ENCODE peak calls at places on chromosomes 11 and 22, in nine cellular contexts. D, Z, E, M, Q, C, F, K and N are unnamed samples.

GRCh38 chr11:569273-569885 is 6.9 kb upstream of the PHRF1 start:
- DNase-seq in Q (no peak), Z (no peak), E (peak), F (no peak), D (no peak), M (no peak), K (no peak), C (no peak), N (no peak)

GRCh38 chr11:43894546-43894945 is 13.9 kb downstream of the ALKBH3 start:
- DNase-seq in C (no peak), F (no peak), K (no peak), M (no peak), Z (no peak), E (no peak), Q (no peak), D (peak), N (no peak)

GRCh38 chr11:73453562-73453961 is 77.4 kb downstream of the RELT start:
- DNase-seq in Z (no peak), M (no peak), Q (no peak), F (no peak), K (no peak), D (no peak), E (no peak), C (no peak), N (no peak)

GRCh38 chr11:133347988-133348387 is 184.3 kb downstream of the OPCML start:
- DNase-seq in K (no peak), M (no peak), C (no peak), E (no peak), F (no peak), D (no peak), Q (no peak), Z (no peak), N (no peak)

GRCh38 chr22:26285632-26286031 is 116.4 kb downstream of the SEZ6L start:
- DNase-seq in C (no peak), K (no peak), F (no peak), M (no peak), D (no peak), Z (no peak), E (no peak), Q (no peak), N (no peak)

GRCh38 chr11:10823152-10823579 is 14.4 kb upstream of the EIF4G2 start:
- DNase-seq in C (no peak), E (no peak), F (no peak), D (no peak), Q (no peak), Z (no peak), M (no peak), K (no peak), N (no peak)

GRCh38 chr22:44682556-44683168 is 19.3 kb upstream of the PRR5 start:
- DNase-seq in M (no peak), F (no peak), Q (no peak), Z (no peak), E (no peak), K (no peak), D (no peak), C (no peak), N (no peak)

GRCh38 chr11:57368106-57368826 is 12.7 kb downstream of the PRG3 start:
- DNase-seq in E (no peak), F (no peak), K (peak), Z (no peak), Q (no peak), M (no peak), C (no peak), D (peak), N (no peak)

GRCh38 chr11:134741453-134742227 is 329.6 kb upstream of the B3GAT1 start:
- DNase-seq in K (no peak), Z (no peak), D (no peak), F (peak), M (no peak), E (no peak), Q (no peak), C (no peak), N (no peak)

GRCh38 chr22:38873469-38874411 is 1.7 kb upstream of the CBX6 start:
- DNase-seq in D (peak), K (no peak), Z (peak), Q (no peak), F (peak), E (peak), C (no peak), M (no peak), N (peak)

GRCh38 chr11:36340909-36341308 is 44.8 kb downstream of the PRR5L start:
- DNase-seq in C (no peak), Q (no peak), M (no peak), Z (no peak), D (no peak), E (no peak), F (no peak), K (no peak), N (no peak)

GRCh38 chr11:96246718-96247540 is 96.1 kb downstream of the MAML2 start:
- DNase-seq in E (no peak), Z (no peak), D (peak), C (no peak), Q (no peak), K (no peak), M (no peak), F (no peak), N (no peak)

GRCh38 chr11:82733444-82734119 is at the start of gene FAM181B:
- DNase-seq in Q (no peak), K (peak), Z (peak), M (peak), C (peak), D (no peak), F (peak), E (peak), N (no peak)

GRCh38 chr11:65918211-65919150 is at the start of gene C11orf68:
- DNase-seq in E (peak), K (no peak), C (no peak), F (peak), Q (no peak), D (peak), M (no peak), Z (peak), N (no peak)

GRCh38 chr11:84465040-84465439 is 1162.1 kb downstream of the DLG2 start:
- DNase-seq in Z (no peak), M (no peak), D (no peak), C (no peak), E (no peak), Q (no peak), F (no peak), K (no peak), N (no peak)

GRCh38 chr11:12237381-12237784 is 127.0 kb downstream of the MICAL2 start:
- DNase-seq in M (no peak), D (no peak), C (no peak), E (no peak), K (no peak), Z (no peak), F (no peak), Q (no peak), N (no peak)

GRCh38 chr11:94536386-94536785 is 7.3 kb upstream of the FUT4 start:
- DNase-seq in M (no peak), Z (no peak), K (no peak), E (no peak), C (no peak), D (peak), Q (no peak), F (no peak), N (no peak)

GRCh38 chr11:120657306-120658070 is 145.9 kb downstream of the GRIK4 start:
- DNase-seq in M (no peak), E (no peak), F (no peak), D (no peak), Z (no peak), C (no peak), Q (no peak), K (no peak), N (no peak)

GRCh38 chr11:119726585-119727522 is 2.1 kb downstream of the NECTIN1 start:
- DNase-seq in Q (no peak), C (peak), D (no peak), K (no peak), F (peak), E (no peak), Z (no peak), M (no peak), N (no peak)

GRCh38 chr11:86916330-86916729 is 38.9 kb downstream of the FZD4 start:
- DNase-seq in Z (no peak), F (peak), K (no peak), M (no peak), E (no peak), C (no peak), D (peak), Q (no peak), N (no peak)

GRCh38 chr22:38335077-38335476 is 17.8 kb upstream of the CSNK1E start:
- DNase-seq in D (peak), Q (no peak), M (no peak), Z (no peak), E (no peak), C (no peak), F (no peak), K (no peak), N (no peak)

GRCh38 chr22:20324139-20324516 is 4.3 kb upstream of the DGCR6L start:
- DNase-seq in M (no peak), K (no peak), F (no peak), Q (no peak), Z (no peak), D (peak), C (no peak), E (peak), N (peak)

GRCh38 chr22:23388492-23389009 is 191.5 kb downstream of the IGLL1 start:
- DNase-seq in F (no peak), E (no peak), C (no peak), K (peak), Q (no peak), D (no peak), M (no peak), Z (no peak), N (no peak)

GRCh38 chr22:44825310-44826150 is 73.2 kb downstream of the ARHGAP8 start:
- DNase-seq in F (no peak), D (no peak), Z (no peak), C (no peak), M (no peak), Q (no peak), K (no peak), E (no peak), N (no peak)

GRCh38 chr11:85955531-85955930 is 100.3 kb downstream of the CCDC83 start:
- DNase-seq in M (no peak), K (no peak), D (no peak), Z (no peak), F (peak), E (no peak), C (no peak), Q (peak), N (no peak)

GRCh38 chr11:112830255-112830654 is 131.0 kb upstream of the NCAM1 start:
- DNase-seq in K (no peak), D (no peak), Z (no peak), F (no peak), Q (no peak), M (no peak), C (no peak), E (no peak), N (no peak)

GRCh38 chr11:27740362-27741024 is 40.2 kb upstream of the BDNF start:
- DNase-seq in D (no peak), E (no peak), Z (no peak), Q (no peak), K (no peak), C (no peak), F (no peak), M (no peak), N (no peak)

GRCh38 chr22:49979587-49980264 is 19.2 kb downstream of the PIM3 start:
- DNase-seq in Q (no peak), E (peak), C (no peak), F (peak), D (peak), M (no peak), Z (no peak), K (peak), N (no peak)

GRCh38 chr11:64409707-64410395 is 50.9 kb downstream of the RPS6KA4 start:
- DNase-seq in K (no peak), C (no peak), Z (no peak), F (no peak), E (no peak), Q (no peak), M (no peak), D (no peak), N (no peak)

GRCh38 chr11:36463781-36464180 is 46.3 kb downstream of the TRAF6 start:
- DNase-seq in D (no peak), E (no peak), K (no peak), F (peak), Q (no peak), M (no peak), C (no peak), Z (no peak), N (no peak)

GRCh38 chr11:64759722-64760719 is at the start of gene PYGM:
- DNase-seq in Z (no peak), Q (no peak), F (peak), D (peak), M (peak), E (no peak), K (peak), C (peak), N (no peak)

DNA sequence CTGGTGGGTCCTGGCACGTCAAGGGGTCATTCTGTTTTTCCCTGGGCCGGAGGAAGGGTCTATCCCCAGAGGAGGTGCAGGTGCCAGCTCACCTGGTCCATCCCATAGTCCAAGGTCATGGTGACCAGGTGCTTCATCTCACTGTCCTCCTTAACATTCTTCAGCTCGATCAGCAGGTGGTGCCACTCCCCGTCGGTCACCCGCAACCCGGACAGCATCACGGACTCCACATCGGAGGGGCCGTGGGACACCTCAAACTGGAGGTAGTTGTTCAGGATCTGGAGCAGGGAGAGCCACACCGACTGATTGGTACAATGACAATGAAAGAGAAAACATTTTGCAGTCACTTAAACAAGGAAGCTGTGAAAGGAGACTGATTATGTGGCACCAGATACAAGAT is 64.1 kb downstream of the TRMU start:
- DNase-seq in F (no peak), C (no peak), D (no peak), E (no peak), M (no peak), Z (no peak), K (no peak), Q (no peak), N (no peak)
- H3K27ac ChIP-seq in F (no peak), C (no peak), D (no peak), E (no peak), M (no peak), Z (no peak), K (no peak), Q (no peak), N (no peak)

GRCh38 chr11:3155691-3156258 is 9.3 kb downstream of the OSBPL5 start:
- DNase-seq in Q (no peak), K (peak), M (no peak), Z (no peak), D (no peak), E (no peak), C (no peak), F (no peak), N (peak)
- H3K27ac ChIP-seq in Q (peak), K (peak), M (peak), Z (peak), D (no peak), E (peak), C (no peak), F (no peak), N (no peak)

DNA sequence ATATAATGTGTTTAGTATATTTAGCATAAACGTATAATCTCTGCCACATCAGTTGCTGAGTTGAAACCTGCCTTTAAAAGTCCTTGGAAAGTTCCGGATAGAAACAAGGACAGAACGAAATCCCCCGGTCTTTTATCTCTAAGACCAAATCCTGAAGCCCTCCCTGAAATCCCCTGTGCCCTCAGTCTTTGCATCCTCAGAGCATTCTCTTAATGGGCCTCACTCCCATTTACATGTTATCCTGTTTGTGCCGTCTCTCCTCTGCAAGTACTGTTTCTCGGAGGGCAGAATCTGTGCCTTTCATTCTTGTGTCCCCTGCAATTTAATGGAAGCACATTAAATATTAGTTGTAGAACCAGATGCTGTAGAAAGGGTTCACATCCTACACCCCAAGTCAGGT is 56.0 kb downstream of the ZNRF3 start:
- DNase-seq in Q (no peak), F (no peak), Z (no peak), D (no peak), E (no peak), C (no peak), M (no peak), K (no peak), N (no peak)
- H3K27ac ChIP-seq in Q (no peak), F (no peak), Z (no peak), D (no peak), E (no peak), C (peak), M (peak), K (no peak), N (no peak)

DNA sequence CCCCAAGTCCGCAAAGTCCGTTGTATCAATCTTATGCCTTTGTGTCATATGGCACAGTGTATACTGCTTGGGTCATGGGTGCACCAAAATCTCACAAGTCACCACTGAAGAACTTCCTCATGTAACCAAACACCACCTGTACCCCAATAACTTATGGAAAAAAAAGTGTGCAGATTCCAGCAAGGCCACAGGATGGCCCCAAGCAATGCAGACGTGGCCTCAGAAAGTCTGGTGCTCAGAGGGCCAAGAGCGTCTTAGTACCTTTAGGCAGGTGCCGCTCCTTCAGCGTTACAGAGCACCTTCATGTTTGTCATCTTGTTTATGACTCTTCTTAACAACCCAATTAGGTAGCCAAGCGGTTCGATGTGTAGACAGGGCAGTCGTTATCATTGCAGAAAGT is 65.3 kb downstream of the PRDM11 start:
- DNase-seq in F (no peak), D (no peak), M (no peak), C (no peak), K (no peak), Z (no peak), E (no peak), Q (no peak), N (no peak)
- H3K27ac ChIP-seq in F (no peak), D (no peak), M (no peak), C (no peak), K (no peak), Z (no peak), E (no peak), Q (no peak), N (no peak)

GRCh38 chr11:71241721-71242259 is 10.6 kb downstream of the SHANK2 start:
- DNase-seq in K (no peak), M (no peak), Z (no peak), Q (no peak), C (no peak), D (no peak), F (no peak), E (no peak), N (no peak)
- H3K27ac ChIP-seq in K (peak), M (no peak), Z (peak), Q (no peak), C (no peak), D (no peak), F (no peak), E (peak), N (no peak)